ENCODE peak calls at places on chromosomes 6 and 20, in seven cellular contexts. Y, F, P, K, B, O and X are unnamed samples.

GRCh38 chr20:4167261-4168004 is 152.1 kb upstream of the RNF24 start:
- DNase-seq in Y (no peak), F (no peak), P (peak; percentile 43), K (no peak), B (peak; percentile 65), O (no peak), X (no peak)

GRCh38 chr6:129489215-129489765 is 220.7 kb downstream of the ARHGAP18 start:
- DNase-seq in Y (no peak), F (no peak), P (no peak), K (no peak), B (no peak), O (no peak), X (no peak)

GRCh38 chr6:85360794-85361642 is 88.9 kb upstream of the NT5E start:
- DNase-seq in Y (no peak), F (peak; percentile 8), P (no peak), K (no peak), B (no peak), O (no peak), X (no peak)

GRCh38 chr20:34536798-34537394 is 20.7 kb downstream of the DYNLRB1 start:
- DNase-seq in Y (no peak), F (peak; percentile 71), P (no peak), K (peak; percentile 71), B (peak; percentile 65), O (peak; percentile 61), X (no peak)

GRCh38 chr6:43231053-43231452 is 1.8 kb upstream of the DNPH1 start:
- DNase-seq in Y (no peak), F (no peak), P (no peak), K (no peak), B (no peak), O (no peak), X (no peak)

GRCh38 chr6:150527100-150527499 is 72.6 kb upstream of the PLEKHG1 start:
- DNase-seq in Y (no peak), F (no peak), P (no peak), K (peak; percentile 21), B (no peak), O (no peak), X (no peak)

GRCh38 chr20:33291830-33292355 is 8.9 kb downstream of the BPIFB1 start:
- DNase-seq in Y (peak; percentile 39), F (peak; percentile 78), P (no peak), K (peak; percentile 41), B (peak; percentile 78), O (no peak), X (peak; percentile 43)

GRCh38 chr20:19077370-19078220 is 134.8 kb upstream of the SLC24A3 start:
- DNase-seq in Y (no peak), F (no peak), P (no peak), K (peak; percentile 10), B (no peak), O (no peak), X (no peak)

GRCh38 chr6:42448391-42448790 is 3.3 kb downstream of the TRERF1 start:
- DNase-seq in Y (no peak), F (no peak), P (no peak), K (no peak), B (no peak), O (no peak), X (no peak)

GRCh38 chr20:48879609-48880008 is 41.9 kb upstream of the ARFGEF2 start:
- DNase-seq in Y (no peak), F (no peak), P (no peak), K (no peak), B (no peak), O (no peak), X (no peak)

GRCh38 chr6:25172819-25173218 is 106.4 kb upstream of the CARMIL1 start:
- DNase-seq in Y (no peak), F (no peak), P (no peak), K (no peak), B (no peak), O (no peak), X (no peak)

GRCh38 chr20:11296951-11297350 is 620.7 kb upstream of the BTBD3 start:
- DNase-seq in Y (no peak), F (no peak), P (no peak), K (no peak), B (peak; percentile 65), O (no peak), X (no peak)

GRCh38 chr6:3625980-3626533 is 125.5 kb downstream of the PXDC1 start:
- DNase-seq in Y (no peak), F (no peak), P (no peak), K (no peak), B (no peak), O (no peak), X (no peak)

GRCh38 chr6:170049641-170050491 is 241.0 kb downstream of the DLL1 start:
- DNase-seq in Y (no peak), F (no peak), P (peak; percentile 48), K (peak; percentile 72), B (no peak), O (peak; percentile 77), X (no peak)